ENCODE peak calls at places on chromosomes 16 and 17, in nine cellular contexts. One of them, this sample, is unnamed.

GRCh38 chr16:2087426-2088191 is 39.8 kb downstream of the TSC2 start:
- DNase-seq in GM23338: no peak
- DNase-seq in hepatocyte: no peak
- DNase-seq in neural progenitor cell: no peak
- DNase-seq in SK-N-SH: no peak
- DNase-seq in PC-3: no peak
- DNase-seq in MM.1S: no peak
- DNase-seq in GM23248: no peak
- DNase-seq in HCT116: no peak
- DNase-seq in this sample: no peak

GRCh38 chr17:50459756-50460155 is 8.9 kb downstream of the CHAD start:
- DNase-seq in PC-3: no peak
- DNase-seq in MM.1S: no peak
- DNase-seq in hepatocyte: no peak
- DNase-seq in neural progenitor cell: no peak
- DNase-seq in GM23338: no peak
- DNase-seq in SK-N-SH: no peak
- DNase-seq in HCT116: no peak
- DNase-seq in GM23248: peak; percentile 15
- DNase-seq in this sample: peak; percentile 24

GRCh38 chr17:27563532-27563931 is 67.5 kb upstream of the LGALS9 start:
- DNase-seq in GM23248: no peak
- DNase-seq in PC-3: no peak
- DNase-seq in SK-N-SH: no peak
- DNase-seq in hepatocyte: no peak
- DNase-seq in MM.1S: no peak
- DNase-seq in HCT116: no peak
- DNase-seq in GM23338: no peak
- DNase-seq in neural progenitor cell: no peak
- DNase-seq in this sample: no peak

GRCh38 chr16:12502671-12503070 is 301.0 kb downstream of the CPPED1 start:
- DNase-seq in SK-N-SH: no peak
- DNase-seq in GM23338: no peak
- DNase-seq in PC-3: no peak
- DNase-seq in HCT116: no peak
- DNase-seq in neural progenitor cell: no peak
- DNase-seq in GM23248: no peak
- DNase-seq in MM.1S: no peak
- DNase-seq in hepatocyte: no peak
- DNase-seq in this sample: no peak

GRCh38 chr17:65292430-65292829 is 155.3 kb downstream of the RGS9 start:
- DNase-seq in SK-N-SH: no peak
- DNase-seq in PC-3: peak; percentile 26
- DNase-seq in HCT116: no peak
- DNase-seq in hepatocyte: no peak
- DNase-seq in MM.1S: no peak
- DNase-seq in GM23338: no peak
- DNase-seq in GM23248: peak; percentile 15
- DNase-seq in neural progenitor cell: no peak
- DNase-seq in this sample: no peak

GRCh38 chr17:78438271-78438691 is 59.8 kb downstream of the PGS1 start:
- DNase-seq in SK-N-SH: no peak
- DNase-seq in PC-3: no peak
- DNase-seq in HCT116: no peak
- DNase-seq in neural progenitor cell: no peak
- DNase-seq in MM.1S: no peak
- DNase-seq in hepatocyte: no peak
- DNase-seq in GM23338: no peak
- DNase-seq in GM23248: no peak
- DNase-seq in this sample: peak; percentile 17

GRCh38 chr16:3029499-3030127 is 5.8 kb downstream of the THOC6 start:
- DNase-seq in HCT116: no peak
- DNase-seq in GM23338: peak; percentile 56
- DNase-seq in PC-3: no peak
- DNase-seq in hepatocyte: peak; percentile 10
- DNase-seq in MM.1S: no peak
- DNase-seq in GM23248: peak; percentile 84
- DNase-seq in SK-N-SH: peak; percentile 67
- DNase-seq in neural progenitor cell: no peak
- DNase-seq in this sample: no peak

GRCh38 chr17:75087558-75088453 is at the start of gene SLC16A5:
- DNase-seq in GM23248: peak; percentile 74
- DNase-seq in MM.1S: no peak
- DNase-seq in PC-3: no peak
- DNase-seq in HCT116: peak; percentile 84
- DNase-seq in neural progenitor cell: peak; percentile 92
- DNase-seq in SK-N-SH: no peak
- DNase-seq in GM23338: peak; percentile 98
- DNase-seq in hepatocyte: peak; percentile 94
- DNase-seq in this sample: no peak

GRCh38 chr17:42484304-42484703 is 25.6 kb downstream of the ATP6V0A1 start:
- DNase-seq in GM23338: no peak
- DNase-seq in neural progenitor cell: no peak
- DNase-seq in GM23248: no peak
- DNase-seq in HCT116: no peak
- DNase-seq in MM.1S: peak; percentile 83
- DNase-seq in PC-3: no peak
- DNase-seq in hepatocyte: no peak
- DNase-seq in SK-N-SH: no peak
- DNase-seq in this sample: no peak

GRCh38 chr17:51169340-51169739 is 3.1 kb downstream of the NME2 start:
- DNase-seq in hepatocyte: no peak
- DNase-seq in neural progenitor cell: no peak
- DNase-seq in SK-N-SH: no peak
- DNase-seq in GM23248: no peak
- DNase-seq in HCT116: no peak
- DNase-seq in PC-3: no peak
- DNase-seq in MM.1S: no peak
- DNase-seq in GM23338: no peak
- DNase-seq in this sample: no peak

GRCh38 chr16:674214-674881 is 1.1 kb upstream of the RHBDL1 start:
- DNase-seq in GM23338: no peak
- DNase-seq in hepatocyte: no peak
- DNase-seq in SK-N-SH: no peak
- DNase-seq in MM.1S: no peak
- DNase-seq in neural progenitor cell: no peak
- DNase-seq in PC-3: no peak
- DNase-seq in GM23248: no peak
- DNase-seq in HCT116: no peak
- DNase-seq in this sample: no peak

GRCh38 chr16:4489030-4489429 is 12.8 kb downstream of the HMOX2 start:
- DNase-seq in SK-N-SH: no peak
- DNase-seq in PC-3: peak; percentile 63
- DNase-seq in GM23248: peak; percentile 77
- DNase-seq in GM23338: no peak
- DNase-seq in hepatocyte: no peak
- DNase-seq in HCT116: no peak
- DNase-seq in MM.1S: no peak
- DNase-seq in neural progenitor cell: no peak
- DNase-seq in this sample: no peak

GRCh38 chr17:71432378-71433315 is 688.2 kb upstream of the SOX9 start:
- DNase-seq in HCT116: no peak
- DNase-seq in neural progenitor cell: no peak
- DNase-seq in SK-N-SH: no peak
- DNase-seq in GM23248: peak; percentile 50
- DNase-seq in hepatocyte: no peak
- DNase-seq in GM23338: no peak
- DNase-seq in PC-3: peak; percentile 86
- DNase-seq in MM.1S: no peak
- DNase-seq in this sample: no peak

GRCh38 chr16:81838794-81839193 is 59.7 kb downstream of the PLCG2 start:
- DNase-seq in MM.1S: no peak
- DNase-seq in neural progenitor cell: no peak
- DNase-seq in PC-3: peak; percentile 63
- DNase-seq in hepatocyte: no peak
- DNase-seq in HCT116: peak; percentile 42
- DNase-seq in GM23248: peak; percentile 51
- DNase-seq in GM23338: no peak
- DNase-seq in SK-N-SH: no peak
- DNase-seq in this sample: peak; percentile 63

GRCh38 chr17:57859601-57860413 is 10.0 kb upstream of the MRPS23 start:
- DNase-seq in PC-3: no peak
- DNase-seq in SK-N-SH: no peak
- DNase-seq in HCT116: no peak
- DNase-seq in neural progenitor cell: no peak
- DNase-seq in GM23248: no peak
- DNase-seq in MM.1S: no peak
- DNase-seq in GM23338: no peak
- DNase-seq in hepatocyte: no peak
- DNase-seq in this sample: no peak

GRCh38 chr17:73533127-73533526 is 111.1 kb downstream of the SDK2 start:
- DNase-seq in HCT116: no peak
- DNase-seq in neural progenitor cell: no peak
- DNase-seq in SK-N-SH: peak; percentile 63
- DNase-seq in MM.1S: no peak
- DNase-seq in hepatocyte: no peak
- DNase-seq in PC-3: no peak
- DNase-seq in GM23248: no peak
- DNase-seq in GM23338: no peak
- DNase-seq in this sample: no peak

GRCh38 chr17:50060951-50061712 is 5.2 kb downstream of the ITGA3 start:
- DNase-seq in SK-N-SH: no peak
- DNase-seq in neural progenitor cell: no peak
- DNase-seq in PC-3: peak; percentile 70
- DNase-seq in HCT116: no peak
- DNase-seq in GM23248: peak; percentile 70
- DNase-seq in MM.1S: no peak
- DNase-seq in GM23338: no peak
- DNase-seq in hepatocyte: no peak
- DNase-seq in this sample: no peak

GRCh38 chr17:8430966-8431365 is 4.7 kb upstream of the NDEL1 start:
- DNase-seq in HCT116: no peak
- DNase-seq in SK-N-SH: no peak
- DNase-seq in MM.1S: no peak
- DNase-seq in hepatocyte: no peak
- DNase-seq in PC-3: no peak
- DNase-seq in GM23338: no peak
- DNase-seq in neural progenitor cell: peak; percentile 20
- DNase-seq in GM23248: peak; percentile 95
- DNase-seq in this sample: no peak

DNA sequence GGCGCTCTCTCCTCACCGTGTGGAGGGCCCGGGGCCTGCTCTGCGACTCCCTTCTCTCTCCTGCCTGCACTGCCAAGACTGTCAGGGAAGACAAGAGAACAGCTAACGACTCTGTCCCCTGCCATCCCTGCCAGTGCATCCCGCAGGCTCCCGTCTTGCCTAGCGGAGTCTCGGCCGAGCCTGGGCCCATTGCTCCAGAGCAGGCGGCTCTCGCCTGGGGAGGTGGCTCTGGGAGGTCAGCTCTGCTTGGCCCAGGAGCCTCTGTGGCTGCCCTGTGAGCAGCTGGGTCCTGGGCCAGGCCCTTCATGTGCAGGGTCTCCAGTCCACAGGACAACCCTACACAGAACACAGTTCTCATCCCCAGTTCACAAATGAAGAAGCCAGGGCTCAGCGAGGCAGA is 53.0 kb downstream of the WNT3 start:
- DNase-seq in HCT116: no peak
- DNase-seq in neural progenitor cell: no peak
- DNase-seq in GM23248: no peak
- DNase-seq in MM.1S: no peak
- DNase-seq in SK-N-SH: peak; percentile 37
- DNase-seq in hepatocyte: no peak
- DNase-seq in GM23338: no peak
- DNase-seq in PC-3: no peak
- DNase-seq in this sample: no peak
- TF ChIP-seq EZH2phosphoT487 in HCT116: no peak
- TF ChIP-seq EZH2phosphoT487 in neural progenitor cell: no peak
- TF ChIP-seq EZH2phosphoT487 in GM23248: no peak
- TF ChIP-seq EZH2phosphoT487 in MM.1S: no peak
- TF ChIP-seq EZH2phosphoT487 in SK-N-SH: no peak
- TF ChIP-seq EZH2phosphoT487 in hepatocyte: no peak
- TF ChIP-seq EZH2phosphoT487 in GM23338: no peak
- TF ChIP-seq EZH2phosphoT487 in PC-3: no peak
- TF ChIP-seq EZH2phosphoT487 in this sample: no peak

GRCh38 chr16:47377156-47377555 is 83.7 kb downstream of the ITFG1 start:
- DNase-seq in GM23338: peak; percentile 41
- DNase-seq in neural progenitor cell: no peak
- DNase-seq in HCT116: no peak
- DNase-seq in SK-N-SH: no peak
- DNase-seq in GM23248: no peak
- DNase-seq in hepatocyte: no peak
- DNase-seq in PC-3: peak; percentile 44
- DNase-seq in MM.1S: no peak
- DNase-seq in this sample: no peak
- H3K27ac ChIP-seq in GM23338: peak overlapping the region; percentile 27
- H3K27ac ChIP-seq in neural progenitor cell: no peak overlapping the region
- H3K27ac ChIP-seq in HCT116: no peak overlapping the region
- H3K27ac ChIP-seq in SK-N-SH: no peak overlapping the region
- H3K27ac ChIP-seq in GM23248: no peak overlapping the region
- H3K27ac ChIP-seq in hepatocyte: no peak overlapping the region
- H3K27ac ChIP-seq in PC-3: no peak overlapping the region
- H3K27ac ChIP-seq in MM.1S: no peak overlapping the region
- H3K27ac ChIP-seq in this sample: no peak overlapping the region

DNA sequence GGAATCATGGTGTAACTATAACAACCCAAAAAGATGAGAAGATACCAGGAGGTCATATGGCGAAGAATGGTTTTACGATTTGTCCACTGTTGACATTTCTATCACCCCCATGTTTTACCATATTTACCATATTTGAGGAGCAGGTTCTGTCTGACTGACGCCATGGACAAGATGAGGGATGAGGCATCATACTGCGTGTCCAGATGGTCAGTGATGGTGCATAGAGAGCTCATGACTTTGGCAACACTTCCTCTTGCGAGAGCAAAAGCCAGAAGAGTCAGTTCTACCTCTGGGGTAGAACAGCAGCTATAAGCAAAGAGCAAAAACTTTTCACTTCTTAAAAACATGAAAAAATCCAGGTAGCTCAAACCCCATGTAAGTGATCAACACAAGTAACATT is 38.3 kb downstream of the ZZEF1 start:
- DNase-seq in neural progenitor cell: no peak
- DNase-seq in MM.1S: no peak
- DNase-seq in HCT116: no peak
- DNase-seq in GM23248: no peak
- DNase-seq in GM23338: no peak
- DNase-seq in hepatocyte: no peak
- DNase-seq in PC-3: no peak
- DNase-seq in SK-N-SH: no peak
- DNase-seq in this sample: no peak
- TF ChIP-seq EZH2phosphoT487 in neural progenitor cell: no peak
- TF ChIP-seq EZH2phosphoT487 in MM.1S: no peak
- TF ChIP-seq EZH2phosphoT487 in HCT116: no peak
- TF ChIP-seq EZH2phosphoT487 in GM23248: no peak
- TF ChIP-seq EZH2phosphoT487 in GM23338: no peak
- TF ChIP-seq EZH2phosphoT487 in hepatocyte: no peak
- TF ChIP-seq EZH2phosphoT487 in PC-3: no peak
- TF ChIP-seq EZH2phosphoT487 in SK-N-SH: no peak
- TF ChIP-seq EZH2phosphoT487 in this sample: no peak

DNA sequence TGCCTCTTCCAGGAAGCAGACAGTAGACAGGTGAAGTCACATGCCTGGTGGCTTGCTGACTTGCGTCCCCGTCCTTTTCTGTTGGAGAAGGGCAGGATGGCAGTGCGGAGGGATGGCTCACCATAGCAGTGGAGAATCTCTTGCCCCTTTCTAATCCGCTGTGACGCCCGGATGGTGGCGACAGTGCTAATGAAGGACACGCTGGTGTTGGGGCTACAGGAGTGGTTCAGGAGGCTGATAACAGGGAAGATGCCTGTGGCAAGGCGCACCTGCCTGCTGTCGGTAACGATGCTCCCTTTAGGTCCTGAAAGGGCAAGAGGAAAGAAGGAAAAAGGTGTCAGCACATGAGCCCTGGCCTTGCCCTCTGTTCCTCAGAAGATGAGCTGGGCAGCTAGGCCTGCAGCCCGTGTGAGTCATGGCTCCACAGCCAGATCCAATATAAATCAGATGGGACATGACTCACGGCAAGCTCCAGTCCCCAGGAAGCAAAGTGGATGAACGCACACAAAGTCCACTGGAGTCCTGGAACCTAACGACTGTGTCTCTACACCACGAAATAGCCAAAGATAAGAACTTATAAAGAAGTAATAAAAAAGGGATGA is 25.5 kb downstream of the SERPINF1 start:
- DNase-seq in neural progenitor cell: no peak
- DNase-seq in GM23338: no peak
- DNase-seq in SK-N-SH: peak; percentile 52
- DNase-seq in hepatocyte: peak; percentile 91
- DNase-seq in GM23248: peak; percentile 97
- DNase-seq in PC-3: peak; percentile 87
- DNase-seq in MM.1S: no peak
- DNase-seq in HCT116: peak; percentile 69
- DNase-seq in this sample: no peak
- H3K27ac ChIP-seq in neural progenitor cell: no peak overlapping the region
- H3K27ac ChIP-seq in GM23338: no peak overlapping the region
- H3K27ac ChIP-seq in SK-N-SH: peak overlapping the region; percentile 72
- H3K27ac ChIP-seq in hepatocyte: peak overlapping the region; percentile 89
- H3K27ac ChIP-seq in GM23248: peak overlapping the region; percentile 76
- H3K27ac ChIP-seq in PC-3: peak overlapping the region; percentile 79
- H3K27ac ChIP-seq in MM.1S: no peak overlapping the region
- H3K27ac ChIP-seq in HCT116: peak overlapping the region; percentile 55
- H3K27ac ChIP-seq in this sample: no peak overlapping the region